ENCODE peak calls at places on chromosomes 6 and 20, in seven cellular contexts. G, L, R, P, Z, O and X are unnamed samples.

GRCh38 chr6:89144358-89145041 is 1.4 kb upstream of the PM20D2 start:
- DNase-seq in G (peak), L (no peak), O (no peak), R (no peak), P (peak), Z (no peak), X (no peak)

GRCh38 chr20:5557123-5557522 is 193.1 kb upstream of the SHLD1 start:
- DNase-seq in G (peak), Z (peak), L (peak), R (peak), P (peak), O (peak), X (peak)

GRCh38 chr6:123570813-123571684 is 65.7 kb downstream of the TRDN start:
- DNase-seq in P (no peak), O (no peak), Z (no peak), R (no peak), L (no peak), G (no peak), X (no peak)

GRCh38 chr6:31572041-31572911 is at the start of gene LTA:
- DNase-seq in O (no peak), R (no peak), G (no peak), L (no peak), P (no peak), Z (no peak), X (no peak)

GRCh38 chr6:168469198-168469943 is 28.4 kb downstream of the SMOC2 start:
- DNase-seq in R (no peak), L (no peak), O (no peak), P (no peak), G (peak), Z (no peak), X (no peak)

GRCh38 chr6:137805622-137806021 is 61.4 kb upstream of the TNFAIP3 start:
- DNase-seq in Z (no peak), O (no peak), G (no peak), R (no peak), L (no peak), P (no peak), X (peak)

GRCh38 chr6:39003072-39003471 is 45.5 kb upstream of the GLP1R start:
- DNase-seq in G (no peak), R (no peak), Z (no peak), P (peak), L (no peak), O (no peak), X (peak)

GRCh38 chr20:35558416-35558815 is 16.5 kb downstream of the ERGIC3 start:
- DNase-seq in Z (no peak), R (no peak), O (no peak), G (no peak), L (no peak), P (no peak), X (no peak)

GRCh38 chr6:38638941-38639497 is 710 bp downstream of the BTBD9 start:
- DNase-seq in L (peak), P (no peak), O (no peak), G (no peak), R (peak), Z (no peak), X (no peak)

GRCh38 chr20:11271319-11271718 is 597.5 kb upstream of the JAG1 start:
- DNase-seq in O (no peak), Z (peak), P (no peak), L (no peak), R (peak), G (peak), X (no peak)

GRCh38 chr20:39855799-39856198 is 833.2 kb downstream of the MAFB start:
- DNase-seq in R (no peak), P (no peak), Z (no peak), L (no peak), O (no peak), G (no peak), X (no peak)

GRCh38 chr6:81655696-81656095 is 96.8 kb downstream of the TENT5A start:
- DNase-seq in L (no peak), Z (no peak), P (no peak), R (no peak), O (no peak), G (no peak), X (no peak)

GRCh38 chr6:46053034-46053933 is 37.6 kb upstream of the CLIC5 start:
- DNase-seq in L (no peak), Z (no peak), P (no peak), G (no peak), R (no peak), O (no peak), X (no peak)

GRCh38 chr6:132131777-132132176 is 180.6 kb upstream of the CCN2 start:
- DNase-seq in L (peak), Z (no peak), P (no peak), R (peak), O (no peak), G (no peak), X (no peak)

GRCh38 chr6:127967708-127968107 is 66.8 kb upstream of the THEMIS start:
- DNase-seq in P (no peak), Z (no peak), L (no peak), R (no peak), O (no peak), G (no peak), X (no peak)

GRCh38 chr20:18314786-18315406 is 26.6 kb downstream of the ZNF133 start:
- DNase-seq in O (no peak), P (no peak), R (no peak), Z (peak), G (no peak), L (no peak), X (no peak)

GRCh38 chr20:38139919-38140753 is 24.9 kb downstream of the TGM2 start:
- DNase-seq in L (no peak), R (no peak), Z (no peak), G (peak), P (no peak), O (no peak), X (no peak)

GRCh38 chr20:49882171-49882970 is 33.0 kb downstream of the SPATA2 start:
- DNase-seq in L (no peak), R (no peak), P (no peak), G (no peak), Z (no peak), O (no peak), X (no peak)

GRCh38 chr6:20379231-20379630 is 22.4 kb upstream of the E2F3 start:
- DNase-seq in Z (no peak), R (no peak), L (no peak), O (no peak), P (no peak), G (no peak), X (no peak)

GRCh38 chr6:137316626-137317025 is 97.4 kb upstream of the IFNGR1 start:
- DNase-seq in L (no peak), G (no peak), P (no peak), Z (no peak), O (no peak), R (no peak), X (no peak)

GRCh38 chr6:56835612-56836011 is 119.3 kb upstream of the BEND6 start:
- DNase-seq in P (no peak), G (no peak), Z (no peak), O (no peak), L (no peak), R (no peak), X (no peak)

GRCh38 chr6:147416622-147417021 is 91.9 kb upstream of the SAMD5 start:
- DNase-seq in P (no peak), L (no peak), G (no peak), O (no peak), R (no peak), Z (no peak), X (no peak)

GRCh38 chr6:65155083-65155482 is 551.9 kb downstream of the EYS start:
- DNase-seq in O (no peak), Z (no peak), G (no peak), L (no peak), R (no peak), P (no peak), X (no peak)

GRCh38 chr6:41942045-41942851 is 640 bp upstream of the CCND3 start:
- DNase-seq in R (no peak), P (no peak), Z (no peak), L (no peak), O (no peak), G (no peak), X (no peak)

GRCh38 chr6:108732101-108732870 is 115.9 kb upstream of the ARMC2 start:
- DNase-seq in Z (no peak), G (no peak), P (no peak), O (no peak), R (no peak), L (peak), X (no peak)

GRCh38 chr20:56447227-56447626 is 21.2 kb upstream of the RTF2 start:
- DNase-seq in Z (no peak), R (no peak), L (no peak), P (no peak), O (no peak), G (no peak), X (no peak)

GRCh38 chr6:52513464-52513863 is 63.4 kb downstream of the TRAM2 start:
- DNase-seq in G (no peak), L (no peak), P (no peak), R (no peak), Z (no peak), O (no peak), X (peak)

GRCh38 chr20:53631909-53632662 is 38.4 kb upstream of the ZNF217 start:
- DNase-seq in O (no peak), Z (no peak), G (no peak), R (no peak), P (no peak), L (no peak), X (no peak)

GRCh38 chr20:53748821-53749402 is 155.3 kb upstream of the ZNF217 start:
- DNase-seq in L (no peak), P (no peak), R (no peak), G (no peak), Z (no peak), O (no peak), X (no peak)

GRCh38 chr20:5081196-5081595 is 38.6 kb downstream of the PCNA start:
- DNase-seq in R (no peak), P (no peak), Z (no peak), G (no peak), O (no peak), L (no peak), X (no peak)

GRCh38 chr6:155314773-155315515 is 660 bp upstream of the TFB1M start:
- DNase-seq in R (peak), G (peak), Z (no peak), L (peak), O (peak), P (no peak), X (peak)

GRCh38 chr20:47805951-47806350 is 20.7 kb upstream of the SULF2 start:
- DNase-seq in G (no peak), L (no peak), O (no peak), P (no peak), Z (no peak), R (no peak), X (no peak)

GRCh38 chr6:161214722-161215121 is 59.1 kb downstream of the AGPAT4 start:
- DNase-seq in P (no peak), O (no peak), G (no peak), L (no peak), Z (no peak), R (no peak), X (no peak)

GRCh38 chr6:161215193-161215592 is 58.7 kb downstream of the AGPAT4 start:
- DNase-seq in L (no peak), Z (no peak), R (peak), P (no peak), O (no peak), G (no peak), X (peak)

GRCh38 chr6:161212902-161213301 is 61.0 kb downstream of the AGPAT4 start:
- DNase-seq in P (no peak), R (no peak), Z (no peak), G (no peak), L (no peak), O (no peak), X (no peak)

GRCh38 chr6:161210857-161211256 is 63.0 kb downstream of the AGPAT4 start:
- DNase-seq in R (no peak), L (no peak), G (no peak), Z (no peak), O (no peak), P (no peak), X (no peak)

DNA sequence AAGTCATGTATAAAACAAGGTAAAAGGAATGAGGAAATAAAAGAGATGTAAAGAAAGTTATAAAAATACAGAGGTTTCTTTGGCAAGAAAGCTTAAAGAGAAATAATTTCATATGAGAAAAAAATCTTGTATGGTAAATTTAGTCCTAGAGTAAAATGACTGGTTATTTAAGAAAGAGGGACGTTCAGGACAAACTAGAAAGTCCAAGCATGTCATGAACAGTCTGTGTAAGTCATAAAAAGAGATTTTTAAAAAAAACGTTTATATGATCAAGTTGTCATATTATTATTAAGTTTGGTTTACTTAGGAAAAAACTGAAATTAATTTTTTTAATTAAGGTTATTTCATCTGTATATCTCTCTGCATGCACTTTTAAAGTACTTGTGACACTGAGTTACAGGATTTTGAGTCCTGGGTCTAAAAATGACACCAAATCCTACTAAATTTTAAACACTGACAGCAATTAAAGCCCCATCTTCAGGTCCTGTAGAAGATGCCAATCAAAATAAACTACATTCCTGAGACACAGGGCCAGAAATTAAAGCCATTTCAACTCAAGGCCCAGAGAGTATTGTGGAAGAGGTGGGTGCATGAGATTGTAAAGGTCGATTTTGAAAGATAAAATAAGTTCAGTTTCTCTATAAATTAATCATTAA is 62.4 kb downstream of the AGPAT4 start:
- DNase-seq in P (no peak), Z (no peak), G (no peak), R (no peak), L (peak), O (no peak), X (no peak)
- TF ChIP-seq JUND in P (no peak), Z (no peak), G (no peak), R (no peak), L (no peak), O (no peak), X (no peak)

GRCh38 chr6:54907316-54907715 is 60.7 kb downstream of the FAM83B start:
- DNase-seq in R (no peak), G (no peak), O (no peak), L (no peak), Z (no peak), P (no peak), X (no peak)
- TF ChIP-seq JUND in R (no peak), G (no peak), O (no peak), L (no peak), Z (no peak), P (no peak), X (no peak)

GRCh38 chr6:55696041-55696440 is 117.0 kb upstream of the HMGCLL1 start:
- DNase-seq in O (no peak), Z (no peak), R (no peak), P (no peak), L (no peak), G (no peak), X (no peak)

GRCh38 chr6:55696501-55696900 is 117.5 kb upstream of the HMGCLL1 start:
- DNase-seq in R (no peak), O (no peak), G (no peak), L (no peak), P (no peak), Z (no peak), X (no peak)

GRCh38 chr6:55694148-55694547 is 115.2 kb upstream of the HMGCLL1 start:
- DNase-seq in L (no peak), G (no peak), O (no peak), Z (peak), P (peak), R (no peak), X (no peak)
- TF ChIP-seq JUND in L (no peak), G (no peak), O (no peak), Z (no peak), P (no peak), R (no peak), X (no peak)

GRCh38 chr6:113719545-113719944 is 137.6 kb upstream of the MARCKS start:
- DNase-seq in R (no peak), G (no peak), P (no peak), L (no peak), Z (no peak), O (no peak), X (no peak)
- TF ChIP-seq JUND in R (no peak), G (no peak), P (no peak), L (no peak), Z (no peak), O (no peak), X (no peak)

GRCh38 chr20:2998728-2999127 is 44.7 kb upstream of the GNRH2 start:
- DNase-seq in G (no peak), Z (no peak), P (no peak), L (no peak), R (no peak), O (no peak), X (no peak)

GRCh38 chr20:3003416-3003815 is 40.0 kb upstream of the GNRH2 start:
- DNase-seq in L (no peak), G (no peak), Z (no peak), P (no peak), R (peak), O (no peak), X (no peak)

GRCh38 chr20:2995796-2996195 is 47.6 kb upstream of the GNRH2 start:
- DNase-seq in P (no peak), O (no peak), G (no peak), L (no peak), Z (no peak), R (no peak), X (no peak)

GRCh38 chr20:3000852-3001523 is 42.4 kb upstream of the GNRH2 start:
- DNase-seq in L (peak), O (no peak), R (no peak), P (peak), Z (no peak), G (peak), X (peak)
- TF ChIP-seq JUND in L (no peak), O (no peak), R (no peak), P (no peak), Z (no peak), G (no peak), X (no peak)

GRCh38 chr6:44833248-44833647 is 445.7 kb downstream of the CDC5L start:
- DNase-seq in G (no peak), R (no peak), Z (no peak), O (peak), L (no peak), P (no peak), X (no peak)
- TF ChIP-seq JUND in G (no peak), R (no peak), Z (no peak), O (no peak), L (no peak), P (no peak), X (no peak)

GRCh38 chr6:92690997-92691599 is 728.3 kb downstream of the EPHA7 start:
- DNase-seq in Z (no peak), O (no peak), R (no peak), L (no peak), G (no peak), P (no peak), X (no peak)
- TF ChIP-seq JUND in Z (no peak), O (no peak), R (no peak), L (no peak), G (no peak), P (no peak), X (no peak)

GRCh38 chr20:32546918-32547752 is 38.0 kb downstream of the NOL4L start:
- DNase-seq in G (no peak), P (no peak), L (no peak), O (no peak), Z (no peak), R (no peak), X (no peak)

GRCh38 chr20:32544893-32545840 is 40.0 kb downstream of the NOL4L start:
- DNase-seq in G (no peak), R (peak), O (no peak), Z (no peak), L (no peak), P (no peak), X (peak)

GRCh38 chr20:32543570-32544259 is 41.4 kb downstream of the NOL4L start:
- DNase-seq in R (peak), L (no peak), G (no peak), Z (no peak), O (no peak), P (no peak), X (no peak)

GRCh38 chr20:32541917-32542615 is 43.1 kb downstream of the NOL4L start:
- DNase-seq in P (no peak), R (no peak), L (no peak), Z (no peak), O (no peak), G (no peak), X (no peak)

DNA sequence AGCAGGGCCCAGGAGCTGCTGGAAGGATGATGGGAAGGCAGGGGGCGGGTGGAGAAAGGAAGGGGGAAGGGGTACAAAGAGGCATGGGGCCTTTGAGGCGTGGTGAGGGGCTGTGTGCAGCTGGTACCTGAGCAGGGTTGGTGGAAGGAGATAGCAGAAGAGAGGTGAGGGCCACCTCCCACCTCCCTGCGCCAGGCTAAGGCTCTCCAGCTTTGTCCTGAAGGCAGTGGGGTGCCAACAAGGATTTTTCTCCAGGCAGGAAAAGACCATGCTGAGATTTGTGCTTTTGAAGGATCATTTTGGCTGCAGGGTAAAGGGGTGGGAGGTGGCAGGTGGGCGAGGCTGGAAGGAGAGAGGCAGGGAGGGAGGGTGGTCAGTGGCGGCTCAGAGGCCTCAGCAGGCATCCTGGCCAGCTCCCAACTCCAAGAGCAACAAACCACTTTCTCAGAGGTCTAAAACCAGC is 40.8 kb downstream of the NOL4L start:
- DNase-seq in G (no peak), O (no peak), L (no peak), Z (no peak), R (no peak), P (no peak), X (no peak)
- TF ChIP-seq JUND in G (no peak), O (no peak), L (no peak), Z (no peak), R (no peak), P (no peak), X (no peak)

DNA sequence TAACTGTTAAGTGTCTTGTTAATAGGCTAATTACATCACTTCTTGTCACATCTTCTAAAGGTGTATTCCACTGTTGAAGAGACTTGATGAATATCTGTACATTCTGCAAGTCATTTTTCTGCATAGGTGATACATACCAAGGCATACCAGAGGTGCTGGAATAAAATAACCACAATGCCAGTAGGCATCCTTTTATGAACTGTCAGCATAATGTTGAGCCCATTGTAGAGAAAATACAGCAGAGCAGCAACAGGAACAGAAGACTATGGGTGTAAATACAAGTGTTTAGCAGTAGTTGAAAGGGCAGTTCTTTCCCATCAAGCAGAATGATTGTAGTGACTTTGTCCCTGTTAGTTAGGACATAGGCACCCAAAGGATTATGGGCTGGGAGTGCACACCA is 44.4 kb upstream of the ZNF337 start:
- DNase-seq in L (no peak), R (no peak), O (no peak), Z (no peak), G (no peak), P (no peak), X (no peak)
- TF ChIP-seq JUND in L (no peak), R (no peak), O (no peak), Z (no peak), G (no peak), P (no peak), X (no peak)

GRCh38 chr6:16278048-16278724 is 39.8 kb downstream of the GMPR start:
- DNase-seq in O (no peak), P (no peak), R (no peak), Z (no peak), L (peak), G (no peak), X (no peak)
- TF ChIP-seq JUND in O (no peak), P (no peak), R (no peak), Z (no peak), L (peak), G (no peak), X (no peak)